ENCODE peak calls at places on chromosomes 11 and 22, in five cellular contexts. T is breast epithelium, C is stomach, I is cardiac fibroblast, L is heart right ventricle. D is an unnamed sample.

GRCh38 chr11:1237128-1237580 is 14.3 kb downstream of the MUC5B start:
- DNase-seq in L (no peak), I (no peak), T (no peak), C (peak), D (no peak)

GRCh38 chr11:19493446-19493845 is 219.2 kb upstream of the NAV2 start:
- DNase-seq in T (no peak), I (no peak), C (no peak), L (no peak), D (no peak)

GRCh38 chr11:69422645-69423044 is 58.8 kb upstream of the LINC01488 start:
- DNase-seq in T (no peak), I (no peak), L (no peak), C (no peak), D (no peak)

GRCh38 chr11:67119577-67120391 is 721 bp downstream of the KDM2A start:
- DNase-seq in L (peak), T (no peak), I (peak), C (no peak), D (no peak)

GRCh38 chr11:30143098-30143705 is 87.6 kb upstream of the FSHB start:
- DNase-seq in I (peak), C (no peak), T (no peak), L (no peak), D (no peak)

GRCh38 chr11:43825217-43825816 is 55.3 kb upstream of the ALKBH3 start:
- DNase-seq in T (no peak), C (no peak), L (no peak), I (peak), D (no peak)

GRCh38 chr11:86101493-86101892 is 32.6 kb upstream of the PICALM start:
- DNase-seq in I (no peak), L (no peak), C (no peak), T (no peak), D (peak)

GRCh38 chr11:2752923-2753322 is 53.1 kb upstream of the KCNQ1OT1 start:
- DNase-seq in I (no peak), L (no peak), T (peak), C (no peak), D (no peak)

GRCh38 chr22:46010951-46011626 is 34.1 kb upstream of the WNT7B start:
- DNase-seq in C (peak), I (no peak), T (no peak), L (no peak), D (no peak)

GRCh38 chr11:7436146-7436545 is 49.2 kb upstream of the OLFML1 start:
- DNase-seq in I (no peak), T (no peak), L (no peak), C (no peak), D (no peak)

GRCh38 chr11:9130297-9130696 is 38.9 kb upstream of the SCUBE2 start:
- DNase-seq in T (no peak), I (no peak), L (no peak), C (no peak), D (no peak)

GRCh38 chr11:2094354-2095197 is 44.6 kb downstream of the IGF2 start:
- DNase-seq in T (peak), I (no peak), C (no peak), L (no peak), D (no peak)

GRCh38 chr22:33864723-33865130 is 55.5 kb downstream of the LARGE1 start:
- DNase-seq in C (no peak), I (peak), L (peak), T (no peak), D (no peak)

GRCh38 chr11:26234451-26234850 is 97.5 kb upstream of the ANO3 start:
- DNase-seq in C (no peak), T (no peak), L (no peak), I (no peak), D (no peak)

GRCh38 chr11:82747471-82747870 is 13.8 kb upstream of the FAM181B start:
- DNase-seq in C (no peak), T (no peak), L (no peak), I (no peak), D (no peak)

GRCh38 chr11:47394050-47394321 is 14.4 kb upstream of the SLC39A13 start:
- DNase-seq in I (no peak), L (no peak), C (no peak), T (no peak), D (no peak)

GRCh38 chr11:75429902-75430691 is 2.9 kb downstream of the KLHL35 start:
- DNase-seq in L (peak), T (no peak), I (peak), C (peak), D (no peak)

GRCh38 chr11:62073061-62073460 is 50.8 kb upstream of the INCENP start:
- DNase-seq in L (no peak), I (no peak), T (no peak), C (no peak), D (no peak)

GRCh38 chr22:50201191-50202129 is 649 bp downstream of the SELENOO start:
- DNase-seq in L (no peak), I (no peak), C (peak), T (no peak), D (no peak)
- TF ChIP-seq CTCF in L (no peak), I (no peak), C (no peak), T (no peak), D (no peak)

GRCh38 chr11:64876835-64877341 is 1.5 kb downstream of the EHD1 start:
- DNase-seq in C (peak), T (peak), I (peak), L (no peak), D (no peak)

GRCh38 chr11:64874308-64874707 is 4.1 kb downstream of the EHD1 start:
- DNase-seq in I (no peak), C (no peak), T (no peak), L (no peak), D (no peak)

GRCh38 chr11:64874841-64875240 is 3.6 kb downstream of the EHD1 start:
- DNase-seq in T (no peak), C (no peak), L (no peak), I (no peak), D (no peak)

GRCh38 chr11:64876226-64876750 is 2.1 kb downstream of the EHD1 start:
- DNase-seq in C (no peak), T (no peak), I (no peak), L (no peak), D (no peak)

GRCh38 chr11:64875369-64876225 is 2.8 kb downstream of the EHD1 start:
- DNase-seq in T (no peak), C (no peak), I (no peak), L (no peak), D (no peak)
- H3K4me3 ChIP-seq in T (peak), C (peak), I (no peak), L (peak), D (peak)

GRCh38 chr22:20015971-20016733 is 471 bp downstream of the ARVCF start:
- DNase-seq in T (no peak), L (no peak), I (no peak), C (peak), D (no peak)

GRCh38 chr22:20018001-20018400 is 1.4 kb upstream of the ARVCF start:
- DNase-seq in L (no peak), T (no peak), I (no peak), C (no peak), D (no peak)

GRCh38 chr22:20017622-20017958 is 967 bp upstream of the ARVCF start:
- DNase-seq in C (no peak), T (no peak), I (no peak), L (no peak), D (no peak)

GRCh38 chr22:20015187-20015625 is 1.4 kb downstream of the ARVCF start:
- DNase-seq in T (no peak), I (no peak), C (no peak), L (no peak), D (no peak)

DNA sequence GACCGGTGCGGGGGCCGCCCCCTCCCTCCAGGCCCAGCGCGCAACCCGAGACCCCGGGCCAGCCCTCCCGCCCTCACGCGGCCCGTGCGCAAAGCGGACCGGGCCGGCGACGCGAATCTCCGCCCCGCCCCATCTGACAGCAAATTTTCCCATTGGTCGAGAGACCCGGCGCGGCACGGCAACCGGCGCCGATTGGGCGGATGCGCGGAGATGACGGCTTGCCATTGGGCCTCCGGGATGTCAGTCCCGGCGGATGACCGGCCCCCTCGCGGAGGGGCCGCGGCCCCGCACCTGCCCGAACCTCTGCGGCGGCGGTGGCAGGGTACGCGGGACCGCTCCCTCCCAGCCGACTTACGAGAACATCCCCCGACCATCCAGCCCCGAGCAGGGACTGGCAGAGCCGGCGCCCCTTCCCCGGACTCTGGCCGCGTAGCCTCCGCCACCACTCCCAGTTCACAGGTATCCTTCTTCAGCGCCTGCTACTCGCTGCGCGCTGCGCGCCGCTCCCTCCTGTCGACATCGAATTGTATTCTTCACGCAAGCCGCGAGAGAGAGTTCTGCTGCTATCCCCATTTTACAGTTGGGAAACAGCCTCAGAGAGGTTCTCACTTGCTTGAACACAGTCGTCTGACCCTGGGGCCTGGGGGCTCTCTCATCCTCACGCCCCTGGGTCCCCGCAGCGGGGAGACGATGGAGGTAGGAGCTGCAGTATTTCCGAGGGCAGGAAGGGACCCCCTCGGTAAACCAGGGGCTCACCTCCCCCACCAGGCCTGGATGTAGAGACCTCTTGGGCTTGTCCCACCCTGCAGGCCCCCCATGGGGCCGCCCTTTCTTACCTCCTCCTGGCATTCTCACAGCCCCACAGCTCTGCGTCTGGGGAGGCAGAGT is at the start of gene ARVCF:
- DNase-seq in I (peak), L (peak), T (peak), C (peak), D (peak)
- TF ChIP-seq CTCF in I (no peak), L (peak), T (peak), C (no peak), D (peak)

DNA sequence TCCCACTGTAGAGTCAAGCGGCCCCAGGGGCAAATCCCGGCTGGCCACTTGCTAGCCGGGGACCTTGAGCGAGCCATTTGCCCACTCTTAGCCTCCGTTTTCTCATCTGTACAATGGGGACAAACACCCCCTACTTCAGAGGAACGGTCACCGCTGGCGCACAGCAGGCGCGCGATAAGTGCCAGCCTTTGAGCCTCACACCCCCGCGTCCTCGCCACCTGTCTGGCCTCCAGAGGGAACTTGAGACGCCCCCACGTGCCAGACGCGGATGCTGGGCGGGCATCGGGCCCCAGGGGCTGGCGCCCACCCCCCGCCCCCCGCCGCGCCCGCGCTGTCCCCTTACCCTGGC is 72.7 kb upstream of the TCF20 start:
- DNase-seq in T (no peak), I (no peak), L (no peak), C (no peak), D (no peak)
- H3K4me3 ChIP-seq in T (peak), I (peak), L (peak), C (peak), D (peak)

DNA sequence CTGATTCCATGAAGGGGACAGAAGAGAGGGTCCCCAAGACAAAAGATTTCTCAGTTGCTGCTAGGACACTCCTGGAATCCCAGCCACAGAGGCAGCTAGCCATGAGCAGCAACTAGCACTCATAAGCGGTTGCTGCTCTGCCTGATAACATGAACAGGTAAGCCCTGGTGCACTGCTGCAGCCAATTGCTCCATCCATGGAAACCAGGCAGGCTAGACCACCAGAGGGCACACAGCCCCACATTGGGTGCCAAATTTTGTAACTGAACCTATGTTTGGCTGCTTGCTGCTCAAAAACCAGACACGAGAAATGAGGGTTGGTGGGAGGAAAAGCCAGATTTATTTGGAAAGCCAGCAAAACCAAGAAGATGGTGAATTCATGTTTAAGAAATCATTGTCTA is 21.9 kb upstream of the QSER1 start:
- DNase-seq in L (no peak), T (no peak), I (peak), C (no peak), D (no peak)
- TF ChIP-seq CTCF in L (peak), T (no peak), I (peak), C (no peak), D (peak)

DNA sequence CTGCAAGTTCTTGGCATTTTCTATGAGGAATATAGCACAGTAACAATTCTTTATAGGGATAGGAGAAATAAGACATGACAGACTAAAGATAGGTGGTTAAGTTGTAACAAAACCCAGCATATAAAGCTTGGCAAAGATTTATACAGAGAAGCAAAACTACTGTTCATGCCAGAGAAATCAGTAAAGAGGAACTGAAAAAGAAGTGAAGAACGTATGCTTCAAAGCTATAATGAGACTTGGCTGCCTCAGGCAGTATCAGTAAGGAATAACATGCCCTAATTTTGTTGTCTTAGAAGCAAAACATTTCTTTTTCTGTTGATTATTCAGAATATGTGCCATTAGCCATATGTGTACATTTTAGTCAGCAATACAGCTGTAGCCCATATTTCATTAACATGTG is 403.1 kb downstream of the NELL1 start:
- DNase-seq in C (no peak), I (no peak), T (no peak), L (no peak), D (no peak)
- H3K4me3 ChIP-seq in C (no peak), I (no peak), T (no peak), L (no peak), D (no peak)

GRCh38 chr22:42074153-42074750 is at the start of gene PHETA2:
- DNase-seq in L (no peak), C (peak), T (peak), I (peak), D (no peak)
- TF ChIP-seq CTCF in L (peak), C (no peak), T (peak), I (peak), D (peak)

GRCh38 chr11:111347002-111347722 is 31.9 kb downstream of the POU2AF1 start:
- DNase-seq in C (no peak), L (no peak), T (no peak), I (no peak), D (no peak)

GRCh38 chr11:111348147-111348546 is 30.9 kb downstream of the POU2AF1 start:
- DNase-seq in C (no peak), L (no peak), T (no peak), I (no peak), D (no peak)

GRCh38 chr11:111351374-111352081 is 27.5 kb downstream of the POU2AF1 start:
- DNase-seq in L (no peak), I (no peak), T (no peak), C (no peak), D (no peak)

GRCh38 chr11:111347723-111348115 is 31.4 kb downstream of the POU2AF1 start:
- DNase-seq in T (no peak), C (no peak), I (no peak), L (no peak), D (no peak)

GRCh38 chr11:111349191-111349695 is 29.8 kb downstream of the POU2AF1 start:
- DNase-seq in L (no peak), I (no peak), T (no peak), C (no peak), D (no peak)
- H3K4me3 ChIP-seq in L (no peak), I (no peak), T (no peak), C (no peak), D (no peak)

DNA sequence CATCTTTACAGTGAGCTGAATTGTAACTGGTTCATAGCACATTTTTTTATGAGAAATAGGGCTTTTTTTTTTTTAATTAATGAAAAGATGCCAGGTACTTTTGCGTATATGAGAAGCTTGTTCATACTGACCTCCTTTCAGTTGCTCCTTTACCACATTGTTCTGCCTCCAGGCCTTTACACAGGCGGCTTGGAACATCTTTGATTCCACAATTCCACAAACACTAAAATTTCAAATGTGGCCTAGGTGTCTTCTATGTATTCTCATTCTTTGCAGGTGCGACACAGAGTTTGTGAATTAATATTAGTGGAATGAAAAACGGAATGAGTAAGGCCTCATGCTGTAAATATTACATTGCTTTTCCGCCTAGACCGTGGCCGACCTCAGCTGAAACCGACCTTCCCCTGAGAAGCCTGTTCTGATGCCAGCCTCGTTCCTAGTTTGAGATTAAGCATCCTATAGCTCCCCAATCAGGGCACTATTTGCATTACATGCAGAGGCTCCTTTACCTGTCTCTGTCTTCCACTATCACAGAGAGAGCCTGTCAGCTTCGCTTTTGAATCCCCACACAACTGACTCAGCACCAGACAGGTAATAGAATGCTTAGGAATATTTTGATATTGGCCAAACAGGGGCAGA is 125.8 kb downstream of the LDLRAD3 start:
- DNase-seq in T (no peak), L (no peak), I (no peak), C (no peak), D (no peak)
- TF ChIP-seq CTCF in T (peak), L (no peak), I (no peak), C (no peak), D (peak)

GRCh38 chr11:114137054-114137453 is 77.5 kb downstream of the ZBTB16 start:
- DNase-seq in I (no peak), L (no peak), T (no peak), C (no peak), D (no peak)

GRCh38 chr11:114133548-114134329 is 74.2 kb downstream of the ZBTB16 start:
- DNase-seq in L (no peak), C (no peak), T (no peak), I (no peak), D (no peak)

GRCh38 chr11:114137838-114138237 is 78.3 kb downstream of the ZBTB16 start:
- DNase-seq in L (no peak), C (no peak), T (no peak), I (no peak), D (no peak)

GRCh38 chr11:114134870-114135269 is 75.4 kb downstream of the ZBTB16 start:
- DNase-seq in L (no peak), I (peak), C (no peak), T (no peak), D (no peak)

GRCh38 chr11:114135737-114136151 is 76.2 kb downstream of the ZBTB16 start:
- DNase-seq in I (peak), T (no peak), L (no peak), C (no peak), D (no peak)
- H3K4me3 ChIP-seq in I (no peak), T (no peak), L (no peak), C (no peak), D (no peak)